ENCODE peak calls at places on chromosomes 12 and 14, in ten cellular contexts. O is heart right ventricle; K is tibial artery; M is colonic mucosa; D is CD8-positive, alpha-beta memory T cell; W is lower lobe of right lung; Y is tibial nerve; P is lung; L is heart left ventricle; J is adrenal gland. A is an unnamed sample. For H3K9me3, the result is how much of the 10 kb centered on the place peaks cover.

GRCh38 chr14:31881531-31882310 is 195.4 kb upstream of the ARHGAP5 start:
- DNase-seq in D (no peak), J (no peak), W (no peak), P (no peak), K (no peak), M (no peak), Y (no peak), L (no peak), O (no peak), A (no peak)

GRCh38 chr14:23021479-23021878 is 11.5 kb upstream of the C14orf93 start:
- DNase-seq in K (no peak), L (no peak), M (no peak), Y (no peak), D (no peak), J (no peak), W (no peak), P (no peak), O (no peak), A (no peak)

GRCh38 chr12:41061189-41061588 is 126.9 kb upstream of the PDZRN4 start:
- DNase-seq in M (no peak), Y (no peak), L (no peak), D (no peak), W (no peak), O (no peak), P (no peak), K (no peak), J (no peak), A (no peak)

GRCh38 chr12:2495452-2496112 is 299.2 kb upstream of the FKBP4 start:
- DNase-seq in L (no peak), M (no peak), K (no peak), O (no peak), Y (no peak), D (no peak), J (no peak), P (no peak), W (no peak), A (no peak)

GRCh38 chr12:581746-582145 is 81.5 kb downstream of the NINJ2 start:
- DNase-seq in O (no peak), Y (no peak), D (no peak), M (no peak), K (peak), P (no peak), J (no peak), L (peak), W (no peak), A (no peak)

GRCh38 chr12:50665170-50665569 is 98.7 kb upstream of the ATF1 start:
- DNase-seq in Y (no peak), K (no peak), P (no peak), M (no peak), W (no peak), L (no peak), J (no peak), O (no peak), D (no peak), A (no peak)

GRCh38 chr12:47491516-47491915 is 214.3 kb downstream of the RPAP3 start:
- DNase-seq in O (no peak), K (no peak), M (no peak), D (no peak), L (no peak), W (no peak), P (no peak), J (no peak), Y (no peak), A (no peak)

GRCh38 chr14:97354119-97354722 is 557.0 kb downstream of the VRK1 start:
- DNase-seq in Y (no peak), K (no peak), P (no peak), L (no peak), O (no peak), W (no peak), D (no peak), J (no peak), M (no peak), A (no peak)

GRCh38 chr12:67220065-67220464 is 49.1 kb upstream of the CAND1 start:
- DNase-seq in M (no peak), W (no peak), P (no peak), J (peak), O (no peak), Y (no peak), D (no peak), K (no peak), L (no peak), A (no peak)

GRCh38 chr12:53179694-53180269 is 740 bp upstream of the ZNF740 start:
- DNase-seq in M (peak), D (no peak), W (no peak), Y (no peak), J (no peak), K (no peak), O (no peak), L (peak), P (no peak), A (no peak)

GRCh38 chr14:49770212-49770817 is 2.4 kb downstream of the KLHDC2 start:
- DNase-seq in L (no peak), K (no peak), M (peak), O (no peak), W (no peak), D (no peak), Y (no peak), P (peak), J (no peak), A (peak)

GRCh38 chr12:57889541-57889989 is 43.0 kb upstream of the CTDSP2 start:
- DNase-seq in K (peak), O (peak), Y (peak), W (no peak), L (peak), D (no peak), P (peak), J (no peak), M (peak), A (no peak)

GRCh38 chr12:4270670-4271432 is 2.7 kb upstream of the CCND2 start:
- DNase-seq in W (peak), J (peak), D (peak), P (peak), M (peak), Y (peak), O (peak), L (peak), K (peak), A (peak)

GRCh38 chr12:72368298-72368697 is 96.1 kb downstream of the TRHDE start:
- DNase-seq in J (no peak), M (no peak), K (no peak), Y (no peak), P (no peak), D (no peak), W (no peak), L (no peak), O (no peak), A (no peak)

GRCh38 chr12:47415054-47415453 is 290.8 kb downstream of the RPAP3 start:
- DNase-seq in D (no peak), O (no peak), J (no peak), W (no peak), P (no peak), L (no peak), K (no peak), M (no peak), Y (no peak), A (no peak)

GRCh38 chr14:24695265-24696241 is 61.6 kb upstream of the GZMB start:
- DNase-seq in J (no peak), K (no peak), D (no peak), L (no peak), M (no peak), W (no peak), O (no peak), P (no peak), Y (no peak), A (no peak)

GRCh38 chr12:2003676-2004112 is 563 bp downstream of the DCP1B start:
- DNase-seq in P (no peak), M (no peak), J (no peak), K (no peak), W (no peak), Y (no peak), L (no peak), D (no peak), O (no peak), A (no peak)

GRCh38 chr12:107377596-107378385 is 284.4 kb upstream of the CRY1 start:
- DNase-seq in M (no peak), J (no peak), L (no peak), K (no peak), Y (no peak), D (no peak), P (no peak), O (no peak), W (no peak), A (no peak)

GRCh38 chr12:28709996-28710685 is 438.9 kb upstream of the FAR2 start:
- DNase-seq in J (no peak), D (no peak), K (no peak), M (no peak), Y (no peak), W (no peak), L (no peak), P (no peak), O (no peak), A (no peak)

GRCh38 chr14:81516941-81517797 is 16.5 kb downstream of the SEL1L start:
- DNase-seq in M (peak), P (no peak), D (no peak), L (no peak), K (no peak), O (no peak), Y (no peak), J (no peak), W (no peak), A (peak)

GRCh38 chr12:56719056-56719455 is 6.0 kb downstream of the NACA start:
- DNase-seq in M (no peak), K (peak), O (no peak), L (no peak), Y (no peak), J (no peak), P (no peak), W (no peak), D (no peak), A (no peak)

GRCh38 chr12:105142259-105142658 is 34.7 kb downstream of the WASHC4 start:
- DNase-seq in M (no peak), W (no peak), L (no peak), P (no peak), Y (no peak), J (no peak), K (no peak), D (no peak), O (no peak), A (no peak)

GRCh38 chr14:105641075-105641937 is 114.9 kb downstream of the TMEM121 start:
- DNase-seq in P (no peak), D (no peak), K (no peak), Y (no peak), W (no peak), O (no peak), L (no peak), M (no peak), J (no peak), A (no peak)

GRCh38 chr12:54412786-54413185 is 6.3 kb downstream of the ITGA5 start:
- DNase-seq in W (no peak), J (no peak), K (peak), Y (no peak), O (no peak), D (no peak), M (no peak), L (peak), P (no peak), A (no peak)
- H3K27ac ChIP-seq in W (peak), J (peak), K (peak), Y (peak), O (peak), D (peak), M (peak), L (peak), P (peak), A (peak)

GRCh38 chr12:13198240-13198639 is 1.7 kb downstream of the EMP1 start:
- DNase-seq in M (no peak), L (no peak), J (no peak), K (no peak), W (no peak), O (no peak), Y (no peak), P (no peak), D (no peak), A (peak)
- H3K4me3 ChIP-seq in M (peak), L (peak), J (no peak), K (peak), W (peak), O (peak), Y (peak), P (peak), D (no peak), A (no peak)

DNA sequence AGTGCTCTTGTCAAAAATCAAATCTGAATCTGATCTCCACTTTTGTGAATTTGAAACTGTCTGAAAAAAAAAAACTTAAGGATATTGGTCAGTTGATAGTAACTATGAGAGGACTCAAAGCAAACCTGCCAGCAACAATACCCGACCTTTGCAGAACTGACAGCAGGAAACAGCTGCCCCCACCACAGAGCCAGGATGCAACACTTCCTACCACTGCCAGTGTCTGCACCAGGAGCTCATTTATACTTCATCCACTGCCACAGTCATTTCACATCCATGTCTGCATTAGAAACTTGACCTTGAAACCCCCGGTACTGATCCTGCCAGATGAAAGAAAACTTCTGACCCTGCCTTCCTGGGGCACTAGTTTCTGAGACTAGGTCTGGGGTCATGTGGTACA is 27.4 kb upstream of the RXYLT1 start:
- DNase-seq in P (no peak), W (no peak), Y (no peak), M (no peak), L (no peak), O (no peak), D (peak), K (no peak), J (no peak), A (no peak)
- H3K9me3 ChIP-seq in P (under half), W (under half), Y (under half), M (under half), L (under half), O (under half), D (under half), K (under half), J (under half), A (under half)

GRCh38 chr14:91484744-91485143 is 25.4 kb downstream of the PPP4R3A start:
- DNase-seq in J (no peak), K (no peak), D (no peak), P (no peak), M (no peak), L (no peak), W (no peak), Y (no peak), O (no peak), A (no peak)

GRCh38 chr14:91482278-91483023 is 27.7 kb downstream of the PPP4R3A start:
- DNase-seq in P (no peak), M (no peak), W (no peak), O (no peak), K (no peak), D (no peak), Y (no peak), J (no peak), L (no peak), A (peak)

DNA sequence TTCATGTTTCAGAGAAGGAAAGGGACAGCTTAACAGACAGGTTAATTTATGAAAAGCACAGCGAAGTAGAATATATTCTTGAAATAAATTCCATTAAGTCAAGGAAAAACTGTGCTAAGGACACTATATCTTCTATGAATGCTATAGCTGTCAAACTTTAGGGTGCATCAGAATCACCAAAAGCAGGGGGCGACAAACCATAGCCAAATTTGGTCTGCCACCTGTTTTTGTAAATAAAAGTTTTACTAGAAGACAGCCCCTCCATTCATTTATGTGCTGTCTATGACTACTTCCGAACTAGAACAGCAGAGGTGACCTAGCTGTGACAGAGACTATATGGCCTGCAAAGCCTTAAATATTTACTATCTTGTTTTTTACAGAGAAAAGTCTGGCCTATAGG is 25.9 kb downstream of the PPP4R3A start:
- DNase-seq in K (no peak), L (no peak), Y (no peak), M (no peak), O (no peak), D (peak), P (no peak), J (no peak), W (no peak), A (no peak)
- H3K27ac ChIP-seq in K (no peak), L (no peak), Y (no peak), M (no peak), O (no peak), D (no peak), P (no peak), J (no peak), W (no peak), A (no peak)

DNA sequence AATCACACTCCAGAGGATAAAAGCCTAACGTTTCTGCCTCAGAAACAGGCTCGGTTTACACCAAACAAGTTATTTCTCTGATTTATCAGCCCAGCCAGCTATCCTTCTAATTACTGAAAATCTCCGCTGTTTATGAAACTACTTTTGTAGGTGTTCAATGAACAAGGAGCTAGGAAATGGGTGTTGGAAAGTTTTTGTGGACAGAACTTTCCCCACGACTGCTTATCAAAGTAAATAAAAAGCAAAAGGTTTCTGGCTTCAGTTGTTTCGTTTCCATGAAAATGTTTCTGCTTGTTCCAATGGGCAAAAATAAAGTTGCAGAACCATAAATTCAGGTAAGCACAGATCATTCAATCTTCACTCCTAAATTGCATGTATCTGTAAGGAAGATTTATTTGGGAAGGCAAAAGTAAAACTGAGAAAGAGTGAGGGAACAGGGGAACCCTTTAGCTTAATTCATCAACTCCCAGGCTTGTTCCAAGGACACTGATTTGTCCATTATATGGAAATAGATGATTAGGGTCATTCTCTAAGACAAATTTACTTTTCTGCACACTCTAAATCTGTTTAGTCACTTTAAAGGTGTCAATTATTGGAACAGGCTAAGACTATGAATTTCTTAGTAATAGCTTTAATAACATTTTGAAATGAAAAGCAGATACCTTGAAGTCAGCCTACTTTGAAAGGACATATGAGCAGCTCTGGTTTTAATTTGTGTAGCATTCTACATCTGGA is 175.9 kb upstream of the CDKN3 start:
- DNase-seq in K (no peak), M (no peak), P (no peak), L (no peak), O (no peak), D (no peak), J (no peak), Y (no peak), W (no peak), A (no peak)
- H3K4me3 ChIP-seq in K (peak), M (no peak), P (no peak), L (peak), O (peak), D (no peak), J (no peak), Y (peak), W (peak), A (peak)

DNA sequence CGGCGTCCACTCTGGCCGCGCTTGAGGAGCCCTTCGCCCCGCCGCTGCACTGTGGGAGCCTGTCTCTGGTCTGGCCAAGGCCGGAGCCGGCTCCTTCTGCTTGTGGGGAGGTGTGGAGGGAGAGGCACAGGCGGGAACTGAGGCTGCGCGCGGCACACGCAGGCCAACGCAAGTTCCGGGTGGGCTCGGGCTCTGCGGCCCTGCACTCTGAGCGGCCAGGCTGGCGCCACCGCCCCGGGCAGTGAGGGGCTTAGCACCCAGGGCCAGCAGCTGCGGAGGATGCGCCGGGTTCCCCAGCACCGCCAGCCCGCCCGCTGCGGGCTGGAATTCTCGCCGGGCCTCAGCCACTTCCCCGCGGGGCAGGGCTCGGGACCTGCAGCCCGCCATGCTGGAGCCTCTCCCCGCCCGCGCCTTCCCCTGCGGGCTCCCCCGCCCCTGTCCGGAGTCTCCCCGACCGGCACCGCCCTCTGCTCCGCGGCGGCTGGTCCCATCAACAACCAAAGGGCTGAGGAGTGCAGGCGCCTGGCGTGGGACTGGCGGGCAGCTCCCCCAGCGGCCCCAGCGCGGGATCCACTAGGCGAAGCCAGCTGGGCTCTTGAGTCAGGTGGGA is 921.2 kb upstream of the FOXG1 start:
- DNase-seq in W (peak), J (no peak), K (no peak), Y (no peak), M (no peak), D (no peak), L (peak), O (no peak), P (no peak), A (no peak)
- H3K9me3 ChIP-seq in W (under half), J (under half), K (under half), Y (under half), M (under half), D (under half), L (under half), O (under half), P (under half), A (under half)

DNA sequence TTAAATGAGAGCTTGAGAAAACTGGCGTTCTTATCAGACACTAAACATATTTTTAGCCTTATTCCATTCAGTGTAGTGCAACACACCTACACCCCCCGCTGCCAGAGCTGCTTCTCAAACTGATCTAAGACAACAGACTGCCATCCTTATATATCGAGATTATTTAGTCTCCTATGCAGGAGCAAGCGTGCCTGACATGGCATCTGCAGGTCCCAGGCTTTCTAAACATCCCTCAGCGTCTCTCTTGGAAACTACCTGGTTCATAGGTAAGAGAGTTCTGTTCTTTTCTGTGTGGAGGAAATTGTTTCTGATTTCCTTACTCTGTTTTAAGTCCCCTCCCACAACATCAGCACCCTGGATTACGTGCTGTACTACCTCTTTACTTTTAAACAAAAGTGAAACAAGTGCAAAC is 117.1 kb upstream of the PTPRB start:
- DNase-seq in W (no peak), D (no peak), O (no peak), L (no peak), P (no peak), K (no peak), M (peak), Y (no peak), J (no peak), A (no peak)
- H3K27ac ChIP-seq in W (no peak), D (no peak), O (no peak), L (no peak), P (no peak), K (no peak), M (peak), Y (no peak), J (no peak), A (no peak)

GRCh38 chr12:34338751-34339150 is 316.5 kb downstream of the ALG10 start:
- DNase-seq in Y (no peak), L (no peak), K (no peak), O (no peak), W (no peak), M (no peak), P (no peak), D (no peak), J (no peak), A (no peak)
- H3K4me3 ChIP-seq in Y (no peak), L (no peak), K (no peak), O (no peak), W (no peak), M (no peak), P (no peak), D (no peak), J (no peak), A (no peak)

DNA sequence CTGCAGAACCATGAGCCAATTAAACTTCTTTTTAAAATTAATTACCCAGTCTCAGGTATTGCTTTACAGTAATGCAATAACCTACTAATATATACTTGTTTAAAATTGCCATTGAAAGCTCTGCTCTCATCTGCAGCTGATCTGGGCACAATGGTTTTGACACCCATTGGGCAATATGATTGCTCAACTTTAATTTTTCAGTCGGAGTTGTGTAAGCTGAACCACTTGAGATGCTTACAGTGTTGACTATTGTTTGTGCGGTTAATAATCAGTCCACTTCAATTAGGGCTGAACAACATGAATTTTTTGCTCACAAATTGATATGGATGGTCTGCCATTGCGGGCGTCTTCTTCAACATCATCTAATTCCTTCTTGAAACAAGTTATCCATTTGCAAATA is 18.0 kb upstream of the OR4K5 start:
- DNase-seq in O (no peak), D (no peak), Y (no peak), L (no peak), K (no peak), M (no peak), P (no peak), W (no peak), J (no peak), A (no peak)
- H3K9me3 ChIP-seq in O (under half), D (under half), Y (under half), L (under half), K (under half), M (under half), P (under half), W (under half), J (under half), A (under half)

A was measured in cardiac muscle cell.